ENCODE peak calls at places on chromosomes 16 and 17, in eight cellular contexts. B is endothelial cell; U is GM12878; Y is mucosa of descending colon; E is CD8-positive, alpha-beta T cell; M is AG09319; W is HFF-Myc; D is neural progenitor cell. N is an unnamed sample.

GRCh38 chr16:83862661-83863060 is 36.3 kb upstream of the MLYCD start:
- DNase-seq in U (no peak), B (no peak), M (no peak), D (no peak), W (no peak), E (no peak), Y (no peak), N (no peak)

GRCh38 chr16:82801361-82801760 is 174.6 kb downstream of the CDH13 start:
- DNase-seq in E (no peak), D (no peak), U (no peak), B (no peak), W (no peak), M (no peak), Y (no peak), N (no peak)

GRCh38 chr16:12901597-12902436 is at the start of gene SHISA9:
- DNase-seq in M (no peak), U (no peak), E (no peak), W (no peak), Y (no peak), B (peak; percentile 34), D (peak; percentile 85), N (no peak)

GRCh38 chr17:72423286-72423589 is 302.4 kb downstream of the SOX9 start:
- DNase-seq in U (no peak), E (no peak), Y (no peak), D (no peak), M (no peak), B (no peak), W (no peak), N (no peak)

GRCh38 chr16:76222853-76223252 is 54.3 kb upstream of the CNTNAP4 start:
- DNase-seq in Y (no peak), W (no peak), U (no peak), M (no peak), D (no peak), B (no peak), E (no peak), N (no peak)

GRCh38 chr16:31191697-31192428 is 10.7 kb downstream of the PYCARD start:
- DNase-seq in D (no peak), W (no peak), Y (no peak), E (no peak), M (no peak), B (no peak), U (no peak), N (no peak)

GRCh38 chr16:676565-677297 is 1.3 kb downstream of the RHBDL1 start:
- DNase-seq in U (no peak), E (no peak), D (no peak), M (no peak), Y (peak; percentile 92), B (no peak), W (no peak), N (no peak)

GRCh38 chr17:44557653-44558285 is 485 bp downstream of the FZD2 start:
- DNase-seq in B (peak; percentile 39), W (no peak), D (peak; percentile 79), Y (peak; percentile 42), E (no peak), U (no peak), M (no peak), N (peak; percentile 45)

GRCh38 chr16:80084614-80085013 is 456.2 kb upstream of the DYNLRB2 start:
- DNase-seq in E (no peak), W (no peak), D (peak; percentile 87), U (no peak), B (peak; percentile 60), M (no peak), Y (peak; percentile 29), N (no peak)

GRCh38 chr16:7025616-7026190 is 306.9 kb upstream of the RBFOX1 start:
- DNase-seq in E (no peak), U (no peak), Y (peak; percentile 71), W (no peak), B (peak; percentile 57), M (no peak), D (peak; percentile 91), N (no peak)

GRCh38 chr17:19312406-19312805 is 50.1 kb downstream of the B9D1 start:
- DNase-seq in Y (no peak), W (no peak), E (no peak), D (no peak), M (no peak), U (no peak), B (no peak), N (no peak)

GRCh38 chr16:11257131-11257938 is 1.3 kb upstream of the SOCS1 start:
- DNase-seq in U (no peak), B (peak; percentile 72), W (peak; percentile 76), E (no peak), Y (peak; percentile 80), M (peak; percentile 44), D (peak; percentile 85), N (peak; percentile 80)

GRCh38 chr16:35908942-35909341 is 2449.5 kb downstream of the TP53TG3F start:
- DNase-seq in D (no peak), M (no peak), E (no peak), B (no peak), Y (no peak), U (no peak), W (no peak), N (peak; percentile 3)
- TF ChIP-seq CTCF in D (peak; percentile 18), M (no peak), E (no peak), B (no peak), Y (no peak), U (peak; percentile 15), W (peak; percentile 37), N (peak; percentile 13)

DNA sequence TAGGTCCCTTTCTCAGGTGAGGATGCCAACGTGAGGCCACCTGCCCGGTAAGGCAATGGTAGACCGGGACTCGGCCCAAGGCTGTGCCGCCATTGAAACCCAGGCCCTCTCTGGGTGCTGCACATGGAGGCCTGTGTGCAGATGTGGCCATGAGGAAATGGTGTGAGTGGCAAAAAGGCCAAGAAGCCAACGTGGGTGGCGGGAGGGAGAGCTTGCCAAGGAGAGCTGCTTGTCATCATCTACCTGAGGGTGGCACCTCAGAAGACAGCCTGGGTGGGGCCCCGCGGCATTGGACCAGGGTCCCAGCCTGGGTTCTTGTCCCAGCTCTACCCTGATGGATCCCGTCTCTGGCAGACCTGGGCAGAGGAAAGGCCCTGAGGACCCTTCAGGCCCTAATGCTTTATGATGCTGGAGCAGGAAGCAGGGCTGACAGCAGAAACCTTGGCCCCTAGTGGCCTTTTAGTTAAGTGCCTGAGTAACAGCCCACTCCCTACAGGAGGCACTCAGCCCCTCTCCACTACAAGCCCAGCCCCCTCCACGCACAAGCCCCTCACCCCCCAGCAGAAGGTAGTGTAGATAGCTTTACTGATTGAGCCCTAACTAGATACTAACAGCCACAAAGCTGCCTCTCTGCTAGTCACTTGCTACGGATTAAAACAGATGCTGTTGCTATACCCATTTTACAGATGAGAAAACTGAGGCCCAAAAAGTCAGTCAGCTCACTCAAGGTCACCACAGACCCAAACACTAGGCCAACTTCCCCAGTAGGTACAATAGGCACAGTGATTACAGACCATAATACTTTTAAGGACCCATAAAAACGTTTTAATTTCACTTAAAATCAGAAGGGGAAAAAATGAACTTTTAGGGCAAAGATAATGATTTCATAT is 26.2 kb upstream of the KIFC3 start:
- DNase-seq in W (no peak), E (no peak), D (no peak), Y (no peak), B (no peak), U (no peak), M (no peak), N (no peak)
- TF ChIP-seq CTCF in W (no peak), E (no peak), D (no peak), Y (no peak), B (peak; percentile 12), U (peak; percentile 16), M (no peak), N (no peak)

GRCh38 chr17:45578516-45579455 is 88.3 kb upstream of the PLEKHM1 start:
- DNase-seq in E (no peak), D (no peak), M (no peak), B (no peak), W (no peak), Y (no peak), U (no peak), N (no peak)

GRCh38 chr17:45579529-45580495 is 89.3 kb upstream of the PLEKHM1 start:
- DNase-seq in W (no peak), E (no peak), Y (no peak), U (no peak), B (no peak), M (no peak), D (peak; percentile 13), N (no peak)

GRCh38 chr17:45580914-45581313 is 90.4 kb upstream of the PLEKHM1 start:
- DNase-seq in D (no peak), M (no peak), E (no peak), Y (no peak), U (no peak), B (no peak), W (no peak), N (no peak)

GRCh38 chr17:45581860-45582259 is 91.3 kb upstream of the PLEKHM1 start:
- DNase-seq in M (no peak), W (no peak), Y (no peak), E (no peak), D (no peak), B (no peak), U (no peak), N (no peak)

GRCh38 chr17:45584092-45585036 is 93.8 kb upstream of the PLEKHM1 start:
- DNase-seq in B (peak; percentile 65), D (peak; percentile 75), E (peak; percentile 64), M (no peak), Y (peak; percentile 83), U (no peak), W (no peak), N (peak; percentile 61)
- TF ChIP-seq CTCF in B (peak; percentile 9), D (no peak), E (no peak), M (no peak), Y (no peak), U (no peak), W (no peak), N (no peak)

GRCh38 chr17:48908047-48908843 is at the start of gene UBE2Z:
- DNase-seq in M (peak; percentile 93), U (peak; percentile 89), D (peak; percentile 97), Y (peak; percentile 94), B (peak; percentile 84), E (peak; percentile 79), W (peak; percentile 82), N (peak; percentile 95)
- TF ChIP-seq CTCF in M (peak; percentile 12), U (peak; percentile 24), D (peak; percentile 56), Y (peak; percentile 7), B (no peak), E (no peak), W (no peak), N (no peak)

GRCh38 chr16:85431431-85432124 is 181.5 kb upstream of the GSE1 start:
- DNase-seq in U (no peak), Y (peak; percentile 21), W (no peak), D (no peak), B (no peak), E (no peak), M (no peak), N (no peak)
- TF ChIP-seq CTCF in U (no peak), Y (no peak), W (no peak), D (no peak), B (no peak), E (no peak), M (no peak), N (no peak)

GRCh38 chr16:49183911-49184310 is 97.7 kb downstream of the CBLN1 start:
- DNase-seq in U (no peak), E (no peak), D (peak; percentile 68), B (peak; percentile 59), W (peak; percentile 0), M (no peak), Y (peak; percentile 59), N (no peak)
- TF ChIP-seq CTCF in U (peak; percentile 50), E (no peak), D (peak; percentile 72), B (peak; percentile 75), W (peak; percentile 36), M (no peak), Y (peak; percentile 19), N (no peak)